ENCODE peak calls at places on chromosomes 16 and 17, in nine cellular contexts. L is left lung; X is CD8-positive, alpha-beta T cell; R is thoracic aorta; U is PC-9; Y is psoas muscle; W is stomach; Q is trophoblast cell; H is adipocyte. M is an unnamed sample. For H3K9me3, H3K4me1 and H3K27me3, the result is how much of the 10 kb centered on the place peaks cover.

GRCh38 chr17:42526031-42526444 is 10.0 kb upstream of the NAGLU start:
- DNase-seq in L (no peak), X (no peak), R (no peak), U (no peak), Y (no peak), W (no peak), Q (no peak), H (no peak), M (no peak)

GRCh38 chr17:39800540-39800939 is 62.8 kb downstream of the GRB7 start:
- DNase-seq in L (no peak), X (peak), R (no peak), U (no peak), Y (no peak), W (no peak), Q (no peak), H (no peak), M (peak)

GRCh38 chr17:7852262-7852670 is 2.6 kb upstream of the TMEM88 start:
- DNase-seq in L (no peak), X (no peak), R (no peak), U (no peak), Y (peak), W (no peak), Q (no peak), H (no peak), M (no peak)

GRCh38 chr17:73291260-73291801 is 20.5 kb downstream of the CDC42EP4 start:
- DNase-seq in L (peak), X (no peak), R (peak), U (peak), Y (peak), W (peak), Q (peak), H (peak), M (no peak)

GRCh38 chr16:980595-980854 is 1.0 kb upstream of the SOX8 start:
- DNase-seq in L (no peak), X (no peak), R (no peak), U (no peak), Y (no peak), W (no peak), Q (no peak), H (peak), M (no peak)

GRCh38 chr16:68786685-68787418 is 49.8 kb downstream of the CDH1 start:
- DNase-seq in L (no peak), X (no peak), R (no peak), U (no peak), Y (no peak), W (no peak), Q (no peak), H (no peak), M (no peak)

GRCh38 chr17:62703269-62703775 is 75.9 kb downstream of the MRC2 start:
- DNase-seq in L (peak), X (no peak), R (no peak), U (peak), Y (peak), W (peak), Q (no peak), H (peak), M (no peak)

GRCh38 chr17:52647411-52647810 is 488.9 kb upstream of the CA10 start:
- DNase-seq in L (no peak), X (no peak), R (no peak), U (no peak), Y (no peak), W (no peak), Q (no peak), H (no peak), M (no peak)

GRCh38 chr17:74522381-74523090 is 8.7 kb downstream of the CD300LB start:
- DNase-seq in L (no peak), X (no peak), R (no peak), U (no peak), Y (no peak), W (peak), Q (no peak), H (no peak), M (no peak)

GRCh38 chr16:30185683-30186421 is 2.5 kb downstream of the CORO1A start:
- DNase-seq in L (peak), X (peak), R (no peak), U (no peak), Y (peak), W (peak), Q (no peak), H (no peak), M (peak)

GRCh38 chr16:30660424-30661251 is 2.4 kb downstream of the FBRS start:
- DNase-seq in L (no peak), X (peak), R (no peak), U (no peak), Y (no peak), W (no peak), Q (no peak), H (peak), M (peak)

GRCh38 chr16:56960681-56961281 is 969 bp upstream of the CETP start:
- DNase-seq in L (no peak), X (no peak), R (no peak), U (no peak), Y (peak), W (no peak), Q (peak), H (peak), M (no peak)

GRCh38 chr16:56355786-56356275 is 69.5 kb downstream of the AMFR start:
- DNase-seq in L (no peak), X (no peak), R (no peak), U (no peak), Y (peak), W (peak), Q (no peak), H (no peak), M (no peak)

GRCh38 chr16:22141746-22142145 is 20.6 kb upstream of the SDR42E2 start:
- DNase-seq in L (no peak), X (no peak), R (no peak), U (no peak), Y (no peak), W (no peak), Q (no peak), H (no peak), M (no peak)

GRCh38 chr17:42843358-42843934 is 934 bp upstream of the AOC2 start:
- DNase-seq in L (no peak), X (no peak), R (no peak), U (peak), Y (no peak), W (no peak), Q (peak), H (peak), M (no peak)

GRCh38 chr16:62036807-62037135 is 533 bp upstream of the CDH8 start:
- DNase-seq in L (no peak), X (no peak), R (no peak), U (no peak), Y (no peak), W (no peak), Q (no peak), H (no peak), M (no peak)

GRCh38 chr17:43371227-43371821 is 27.5 kb upstream of the ARL4D start:
- DNase-seq in L (no peak), X (no peak), R (no peak), U (no peak), Y (no peak), W (no peak), Q (no peak), H (no peak), M (no peak)

GRCh38 chr16:27314161-27314723 is 468 bp downstream of the IL4R start:
- DNase-seq in L (peak), X (peak), R (peak), U (peak), Y (peak), W (peak), Q (peak), H (peak), M (peak)

GRCh38 chr16:50455288-50455845 is 86.6 kb upstream of the BRD7 start:
- DNase-seq in L (no peak), X (no peak), R (no peak), U (no peak), Y (no peak), W (no peak), Q (no peak), H (no peak), M (no peak)

GRCh38 chr16:878071-878784 is 77.7 kb upstream of the GNG13 start:
- DNase-seq in L (no peak), X (no peak), R (no peak), U (no peak), Y (peak), W (no peak), Q (no peak), H (peak), M (no peak)

GRCh38 chr17:72422505-72423285 is 301.9 kb downstream of the SOX9 start:
- DNase-seq in L (peak), X (no peak), R (no peak), U (peak), Y (peak), W (peak), Q (peak), H (peak), M (no peak)

GRCh38 chr17:28384281-28385036 is 13.0 kb downstream of the SARM1 start:
- DNase-seq in L (peak), X (peak), R (no peak), U (peak), Y (peak), W (peak), Q (peak), H (no peak), M (peak)

GRCh38 chr17:58304735-58305486 is 23.7 kb downstream of the TSPOAP1 start:
- DNase-seq in L (no peak), X (no peak), R (no peak), U (no peak), Y (no peak), W (peak), Q (no peak), H (no peak), M (no peak)

GRCh38 chr16:12868169-12868568 is 33.2 kb upstream of the SHISA9 start:
- DNase-seq in L (no peak), X (no peak), R (no peak), U (peak), Y (no peak), W (no peak), Q (no peak), H (no peak), M (no peak)

GRCh38 chr17:1629647-1630310 is 1.1 kb upstream of the SLC43A2 start:
- DNase-seq in L (peak), X (peak), R (no peak), U (no peak), Y (peak), W (peak), Q (peak), H (peak), M (peak)

DNA sequence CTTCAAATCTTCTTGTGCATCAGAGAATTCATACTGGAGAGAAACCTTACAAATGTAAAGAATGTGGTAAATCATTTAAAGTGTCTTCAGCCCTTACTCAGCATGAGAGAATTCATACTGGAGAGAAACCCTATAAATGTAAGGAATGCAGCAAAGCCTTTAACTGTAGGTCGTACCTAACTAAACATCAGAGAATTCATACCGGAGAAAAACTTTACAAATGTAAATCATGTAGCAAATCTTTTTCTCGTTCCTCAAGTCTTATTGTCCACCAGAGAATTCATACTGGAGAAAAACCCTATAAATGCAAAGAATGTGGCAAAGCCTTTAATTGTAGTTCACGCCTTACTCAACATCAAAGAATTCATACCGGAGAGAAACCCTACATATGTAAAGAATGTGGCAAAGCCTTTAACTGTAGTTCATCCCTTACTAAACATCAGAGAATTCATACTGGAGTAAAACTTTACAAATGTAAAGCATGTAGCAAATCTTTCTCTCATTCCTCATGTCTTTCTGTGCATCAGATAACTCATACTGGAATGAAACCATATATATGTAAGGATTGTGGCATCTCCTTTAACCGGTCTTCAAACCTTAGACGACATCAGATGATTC is 118.5 kb upstream of the ZNF267 start:
- DNase-seq in L (no peak), X (no peak), R (no peak), U (no peak), Y (no peak), W (no peak), Q (no peak), H (no peak), M (no peak)
- H3K9me3 ChIP-seq in L (half or more), X (half or more), R (half or more), U (half or more), Y (half or more), W (half or more), Q (under half), H (half or more), M (half or more)

GRCh38 chr17:82881292-82881823 is 41.5 kb upstream of the ZNF750 start:
- DNase-seq in L (no peak), X (no peak), R (no peak), U (no peak), Y (peak), W (no peak), Q (no peak), H (no peak), M (no peak)
- H3K4me1 ChIP-seq in L (half or more), X (half or more), R (under half), U (under half), Y (under half), W (half or more), Q (under half), H (under half), M (half or more)

DNA sequence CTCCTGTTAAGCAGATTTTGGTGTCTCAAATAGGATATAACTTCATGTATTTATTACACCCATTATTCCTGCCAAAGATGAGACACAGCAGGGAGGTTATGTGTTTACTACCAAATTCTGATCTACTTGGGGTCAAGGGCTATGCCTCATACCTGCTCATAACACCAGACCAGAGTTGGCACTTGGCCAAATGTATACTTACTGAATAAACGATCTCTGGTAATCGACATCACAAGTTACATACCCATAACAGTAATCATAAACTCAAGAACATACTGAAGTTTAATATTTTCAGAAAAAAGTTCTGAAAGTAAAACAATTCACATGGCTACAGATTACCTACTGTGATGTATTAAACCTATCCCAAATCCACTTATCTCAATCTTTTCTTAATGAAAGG is 2.9 kb downstream of the TMEM170A start:
- DNase-seq in L (no peak), X (no peak), R (no peak), U (no peak), Y (no peak), W (no peak), Q (no peak), H (no peak), M (no peak)
- H3K27me3 ChIP-seq in L (under half), X (under half), R (under half), U (under half), Y (under half), W (under half), Q (under half), H (under half), M (under half)

DNA sequence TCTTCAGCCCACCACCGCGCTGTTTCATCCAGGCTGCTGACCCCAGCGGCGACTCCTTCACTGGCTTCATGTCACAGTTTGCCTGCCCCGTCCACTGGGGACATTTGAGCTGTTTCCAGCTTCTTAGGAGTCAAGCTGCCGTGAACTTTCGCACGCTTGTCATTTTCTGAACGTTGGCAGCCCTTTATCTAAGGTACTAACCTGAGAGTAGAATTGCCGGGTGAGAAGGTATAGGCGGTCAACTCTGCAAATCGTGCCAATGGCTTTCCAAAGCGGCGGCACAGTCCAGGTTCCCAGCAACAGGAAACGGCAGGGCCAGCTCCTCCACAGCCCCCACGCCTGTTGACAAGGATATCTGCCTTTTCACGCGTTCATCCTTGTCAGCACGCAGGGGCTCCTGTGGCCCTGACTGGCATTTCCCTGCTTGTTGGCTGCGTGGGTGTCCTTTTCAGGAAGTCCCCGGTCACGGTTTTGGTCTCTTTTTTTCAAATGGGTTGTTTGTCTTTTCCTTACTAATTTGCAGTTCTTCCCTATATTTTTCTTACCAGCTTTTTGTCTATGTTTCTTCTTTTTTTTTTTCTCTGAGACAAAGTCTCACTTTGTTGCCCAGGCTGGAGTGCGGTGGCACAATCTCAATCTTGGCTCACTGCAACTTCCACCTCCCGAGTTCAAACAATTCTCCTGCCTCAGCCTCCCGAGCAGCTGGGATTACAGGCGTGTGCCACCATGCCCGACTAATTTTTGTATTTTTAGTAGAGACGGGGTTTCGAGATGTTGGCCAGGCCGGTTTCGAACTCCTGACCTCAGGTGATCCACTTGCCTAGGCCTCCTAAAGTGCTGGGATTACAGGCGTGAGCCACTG is 1.3 kb downstream of the UTS2R start:
- DNase-seq in L (no peak), X (no peak), R (no peak), U (no peak), Y (peak), W (no peak), Q (no peak), H (no peak), M (no peak)
- H3K9me3 ChIP-seq in L (under half), X (under half), R (under half), U (under half), Y (under half), W (under half), Q (under half), H (under half), M (under half)

GRCh38 chr16:85335584-85336492 is 223.6 kb upstream of the CIBAR2 start:
- DNase-seq in L (no peak), X (no peak), R (no peak), U (no peak), Y (no peak), W (no peak), Q (no peak), H (peak), M (no peak)

GRCh38 chr16:85334718-85335583 is 222.7 kb upstream of the CIBAR2 start:
- DNase-seq in L (no peak), X (peak), R (no peak), U (peak), Y (no peak), W (peak), Q (no peak), H (no peak), M (no peak)

GRCh38 chr16:85338989-85339388 is 226.7 kb upstream of the CIBAR2 start:
- DNase-seq in L (no peak), X (no peak), R (no peak), U (no peak), Y (no peak), W (no peak), Q (no peak), H (no peak), M (no peak)

GRCh38 chr16:85337910-85338637 is 225.8 kb upstream of the CIBAR2 start:
- DNase-seq in L (no peak), X (no peak), R (no peak), U (no peak), Y (no peak), W (no peak), Q (no peak), H (no peak), M (no peak)

DNA sequence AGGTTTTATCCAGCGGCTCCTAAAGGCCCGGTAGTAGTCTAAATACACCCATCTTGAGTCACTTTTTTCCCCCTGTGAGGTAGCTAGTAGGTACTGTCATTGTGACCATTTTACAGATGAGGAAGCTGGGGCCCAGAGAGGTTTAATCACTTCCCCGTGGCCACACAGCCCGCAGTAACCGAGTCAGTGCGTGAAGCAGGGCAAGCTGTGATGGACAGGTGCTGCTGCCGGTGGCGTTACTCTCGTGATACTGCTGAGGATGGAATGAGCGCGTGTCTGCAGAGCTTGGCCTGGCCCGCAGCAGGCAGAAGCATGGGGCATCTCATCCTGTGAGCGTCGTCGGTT is 226.3 kb upstream of the CIBAR2 start:
- DNase-seq in L (no peak), X (no peak), R (no peak), U (no peak), Y (no peak), W (no peak), Q (no peak), H (no peak), M (no peak)
- H3K4me1 ChIP-seq in L (under half), X (under half), R (under half), U (under half), Y (under half), W (under half), Q (under half), H (under half), M (under half)

GRCh38 chr16:66207139-66207863 is 159.2 kb upstream of the CDH5 start:
- DNase-seq in L (no peak), X (no peak), R (no peak), U (no peak), Y (no peak), W (no peak), Q (no peak), H (no peak), M (no peak)
- H3K27me3 ChIP-seq in L (under half), X (under half), R (under half), U (half or more), Y (under half), W (under half), Q (under half), H (under half), M (under half)

DNA sequence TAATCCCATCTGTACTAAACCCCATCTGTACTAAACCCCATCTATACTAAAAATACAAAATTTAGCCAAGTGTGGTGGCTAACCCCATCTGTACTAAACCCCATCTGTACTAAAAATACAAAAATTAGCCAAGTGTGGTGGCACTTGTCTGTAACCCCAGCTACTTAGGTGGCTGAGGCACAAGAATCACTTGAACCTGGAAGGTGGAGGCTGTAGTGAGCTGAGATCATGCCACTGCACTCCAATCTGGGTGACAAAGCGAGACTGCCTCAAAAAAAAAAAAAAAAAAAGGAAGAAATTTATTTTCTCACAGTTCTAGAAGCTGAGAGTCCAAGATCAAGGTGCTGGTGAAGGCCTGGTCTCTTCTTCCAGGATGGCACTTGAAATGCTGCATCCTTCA is 12.1 kb downstream of the ZFP1 start:
- DNase-seq in L (no peak), X (no peak), R (no peak), U (no peak), Y (no peak), W (no peak), Q (no peak), H (no peak), M (no peak)
- H3K9me3 ChIP-seq in L (under half), X (under half), R (under half), U (under half), Y (under half), W (under half), Q (under half), H (under half), M (under half)

GRCh38 chr17:77379065-77379428 is 238.3 kb downstream of the SEC14L1 start:
- DNase-seq in L (no peak), X (no peak), R (no peak), U (no peak), Y (no peak), W (no peak), Q (no peak), H (no peak), M (no peak)

GRCh38 chr17:77378318-77379064 is 237.7 kb downstream of the SEC14L1 start:
- DNase-seq in L (no peak), X (no peak), R (no peak), U (no peak), Y (no peak), W (no peak), Q (no peak), H (no peak), M (no peak)

GRCh38 chr17:77376795-77377751 is 236.3 kb downstream of the SEC14L1 start:
- DNase-seq in L (no peak), X (no peak), R (no peak), U (no peak), Y (no peak), W (peak), Q (no peak), H (peak), M (no peak)

GRCh38 chr17:77375917-77376651 is 235.3 kb downstream of the SEC14L1 start:
- DNase-seq in L (no peak), X (peak), R (no peak), U (no peak), Y (no peak), W (peak), Q (peak), H (peak), M (peak)

GRCh38 chr17:77377836-77378235 is 237.1 kb downstream of the SEC14L1 start:
- DNase-seq in L (no peak), X (no peak), R (no peak), U (no peak), Y (no peak), W (no peak), Q (no peak), H (no peak), M (no peak)
- H3K4me1 ChIP-seq in L (half or more), X (half or more), R (half or more), U (under half), Y (half or more), W (half or more), Q (under half), H (half or more), M (half or more)

M was measured in effector memory CD4-positive, alpha-beta T cell.